ENCODE peak calls at places on chromosomes 4 and X, in nine cellular contexts. Y is caudate nucleus; F is activated T-helper 1 cell treated with Interleukin-2 at 50 U/mL for 16 hours; N is Calu3; W is SK-MEL-5; I is T-helper 9 cell; O is epithelial cell of prostate; D is AG08396; E is activated naive CD4-positive, alpha-beta T cell. C is an unnamed sample.

GRCh38 chrX:8404443-8404842 is 60.2 kb upstream of the VCX3B start:
- DNase-seq in F (no peak), I (no peak), O (no peak), W (no peak), N (no peak), Y (no peak), E (no peak), D (no peak), C (no peak)

GRCh38 chrX:148500428-148501120 is at the start of gene AFF2:
- DNase-seq in Y (peak), E (no peak), F (no peak), O (no peak), N (peak), W (no peak), I (peak), D (peak), C (no peak)

GRCh38 chr4:4733663-4734062 is 125.8 kb upstream of the MSX1 start:
- DNase-seq in E (no peak), Y (no peak), D (no peak), I (no peak), N (no peak), F (no peak), W (no peak), O (no peak), C (no peak)

GRCh38 chrX:24646745-24647182 is 383 bp downstream of the PCYT1B start:
- DNase-seq in W (peak), O (peak), E (no peak), F (no peak), N (no peak), I (no peak), Y (peak), D (no peak), C (no peak)

GRCh38 chr4:101527186-101527585 is 179.9 kb upstream of the PPP3CA start:
- DNase-seq in E (no peak), I (peak), O (peak), D (no peak), F (peak), N (no peak), Y (no peak), W (no peak), C (no peak)

GRCh38 chr4:168269879-168270278 is 48.7 kb downstream of the DDX60 start:
- DNase-seq in N (no peak), D (no peak), E (no peak), W (no peak), I (no peak), O (no peak), Y (no peak), F (no peak), C (no peak)

GRCh38 chr4:108060686-108061321 is 71.1 kb downstream of the HADH start:
- DNase-seq in W (peak), N (no peak), Y (no peak), E (no peak), O (no peak), D (peak), F (no peak), I (no peak), C (no peak)

GRCh38 chr4:72689929-72690328 is 120.9 kb upstream of the ADAMTS3 start:
- DNase-seq in W (no peak), I (no peak), E (no peak), Y (no peak), O (no peak), D (no peak), F (no peak), N (no peak), C (no peak)

GRCh38 chr4:36422582-36422981 is 141.2 kb downstream of the DTHD1 start:
- DNase-seq in D (no peak), Y (no peak), F (no peak), W (no peak), E (no peak), N (no peak), O (no peak), I (no peak), C (peak)

GRCh38 chr4:173684223-173684622 is 154.2 kb upstream of the HAND2 start:
- DNase-seq in N (no peak), Y (no peak), O (no peak), W (no peak), D (no peak), F (no peak), I (no peak), E (no peak), C (no peak)

GRCh38 chr4:114302472-114302871 is 296.1 kb upstream of the UGT8 start:
- DNase-seq in F (no peak), N (no peak), W (no peak), O (no peak), E (no peak), I (no peak), Y (no peak), D (no peak), C (no peak)

GRCh38 chrX:74537011-74537390 is 77.4 kb downstream of the RLIM start:
- DNase-seq in Y (no peak), D (no peak), I (no peak), E (no peak), O (no peak), N (no peak), W (no peak), F (no peak), C (no peak)

GRCh38 chrX:54825716-54826428 is 18.3 kb downstream of the MAGED2 start:
- DNase-seq in E (no peak), N (no peak), F (peak), W (peak), I (no peak), D (no peak), Y (no peak), O (peak), C (no peak)

GRCh38 chr4:139214039-139214534 is 37.1 kb upstream of the ELF2 start:
- DNase-seq in D (no peak), N (no peak), F (no peak), W (peak), O (no peak), Y (no peak), I (no peak), E (no peak), C (peak)

GRCh38 chr4:71709961-71710360 is 73.9 kb downstream of the GC start:
- DNase-seq in E (no peak), D (no peak), I (no peak), Y (no peak), N (peak), F (no peak), W (no peak), O (no peak), C (no peak)

GRCh38 chr4:73499996-73500765 is 18.6 kb downstream of the AFM start:
- DNase-seq in O (no peak), W (no peak), N (no peak), E (no peak), F (no peak), I (no peak), Y (no peak), D (peak), C (no peak)

GRCh38 chr4:111064342-111064993 is 441.6 kb upstream of the PITX2 start:
- DNase-seq in N (no peak), D (no peak), Y (no peak), W (no peak), O (peak), I (no peak), E (no peak), F (no peak), C (no peak)

C was measured in HepG2.